ENCODE peak calls at places on chromosomes 1 and 21, in four cellular contexts. C, R, Y and F are unnamed samples.
A peak's percentile ranks its signal among the peaks of the same experiment; 100 is the strongest.

GRCh38 chr1:109996476-109996875 is 11.9 kb downstream of the AHCYL1 start:
- DNase-seq in R (no peak), C (no peak), Y (no peak), F (no peak)

GRCh38 chr1:205700865-205701401 is 20.6 kb upstream of the SLC45A3 start:
- DNase-seq in Y (no peak), C (peak; percentile 58), R (peak; percentile 38), F (no peak)

GRCh38 chr1:110627763-110628162 is 21.6 kb upstream of the KCNA2 start:
- DNase-seq in C (no peak), Y (no peak), R (no peak), F (no peak)

GRCh38 chr1:43144228-43144627 is 27.9 kb downstream of the EBNA1BP2 start:
- DNase-seq in Y (no peak), R (peak; percentile 59), C (no peak), F (no peak)

GRCh38 chr1:97919568-97920261 is 1.1 kb downstream of the DPYD start:
- DNase-seq in Y (no peak), R (peak; percentile 45), C (no peak), F (no peak)

GRCh38 chr1:192588546-192588945 is 13.0 kb downstream of the RGS1 start:
- DNase-seq in R (peak; percentile 32), Y (no peak), C (no peak), F (no peak)

GRCh38 chr1:6807782-6808181 is 22.5 kb downstream of the CAMTA1 start:
- DNase-seq in C (no peak), R (no peak), Y (no peak), F (no peak)

GRCh38 chr1:156146006-156146748 is 7.2 kb upstream of the SEMA4A start:
- DNase-seq in C (peak; percentile 74), Y (peak; percentile 40), R (peak; percentile 96), F (peak; percentile 68)

GRCh38 chr1:208201241-208201640 is 42.9 kb downstream of the PLXNA2 start:
- DNase-seq in Y (no peak), C (no peak), R (peak; percentile 96), F (no peak)

GRCh38 chr1:193498088-193498605 is 311.7 kb upstream of the B3GALT2 start:
- DNase-seq in C (no peak), R (no peak), Y (no peak), F (no peak)

GRCh38 chr1:156102634-156103511 is 11.6 kb upstream of the LMNA start:
- DNase-seq in R (peak; percentile 73), C (no peak), Y (no peak), F (no peak)

GRCh38 chr1:178752891-178753290 is 27.8 kb downstream of the RALGPS2 start:
- DNase-seq in Y (no peak), R (no peak), C (no peak), F (no peak)

GRCh38 chr1:228083871-228084278 is 1.4 kb downstream of the ARF1 start:
- DNase-seq in Y (no peak), C (peak; percentile 49), R (peak; percentile 8), F (no peak)

GRCh38 chr21:33562389-33562788 is 19.6 kb downstream of the SON start:
- DNase-seq in R (no peak), C (no peak), Y (no peak), F (no peak)

GRCh38 chr1:208258277-208258676 is 14.1 kb upstream of the PLXNA2 start:
- DNase-seq in C (no peak), R (no peak), Y (no peak), F (no peak)

GRCh38 chr1:54973205-54973921 is 7.1 kb upstream of the TMEM61 start:
- DNase-seq in C (no peak), Y (no peak), R (peak; percentile 28), F (no peak)

GRCh38 chr1:201503397-201504176 is 3.3 kb downstream of the CSRP1 start:
- DNase-seq in C (peak; percentile 79), R (peak; percentile 98), Y (no peak), F (no peak)

GRCh38 chr1:78145105-78145580 is 99.4 kb downstream of the GIPC2 start:
- DNase-seq in C (peak; percentile 41), Y (peak; percentile 32), R (peak; percentile 85), F (peak; percentile 62)

GRCh38 chr1:243364866-243365265 is 109.0 kb downstream of the SDCCAG8 start:
- DNase-seq in C (no peak), R (no peak), Y (no peak), F (no peak)

GRCh38 chr1:22488319-22488718 is 36.7 kb downstream of the ZBTB40 start:
- DNase-seq in C (no peak), Y (no peak), R (no peak), F (no peak)

GRCh38 chr1:2786329-2787162 is 14.9 kb downstream of the TTC34 start:
- DNase-seq in C (no peak), R (no peak), Y (peak; percentile 56), F (peak; percentile 83)

GRCh38 chr1:23020731-23021130 is 1.5 kb downstream of the KDM1A start:
- DNase-seq in R (peak; percentile 19), Y (no peak), C (no peak), F (no peak)

GRCh38 chr1:5752715-5753330 is 239.4 kb downstream of the NPHP4 start:
- DNase-seq in Y (no peak), C (no peak), R (no peak), F (no peak)

GRCh38 chr1:154405762-154406571 is 824 bp downstream of the IL6R start:
- DNase-seq in C (peak; percentile 82), R (peak; percentile 38), Y (no peak), F (peak; percentile 85)
- TF ChIP-seq CTCF in C (peak; percentile 15), R (peak; percentile 23), Y (peak; percentile 27), F (no peak)

GRCh38 chr1:38140025-38140487 is 93.5 kb upstream of the POU3F1 start:
- DNase-seq in R (no peak), Y (no peak), C (no peak), F (no peak)

GRCh38 chr1:38141483-38141882 is 94.9 kb upstream of the POU3F1 start:
- DNase-seq in Y (no peak), C (no peak), R (no peak), F (no peak)

GRCh38 chr1:38135621-38136414 is 89.2 kb upstream of the POU3F1 start:
- DNase-seq in Y (no peak), C (no peak), R (no peak), F (no peak)

GRCh38 chr1:38137164-38137563 is 90.6 kb upstream of the POU3F1 start:
- DNase-seq in R (no peak), C (no peak), Y (no peak), F (no peak)

DNA sequence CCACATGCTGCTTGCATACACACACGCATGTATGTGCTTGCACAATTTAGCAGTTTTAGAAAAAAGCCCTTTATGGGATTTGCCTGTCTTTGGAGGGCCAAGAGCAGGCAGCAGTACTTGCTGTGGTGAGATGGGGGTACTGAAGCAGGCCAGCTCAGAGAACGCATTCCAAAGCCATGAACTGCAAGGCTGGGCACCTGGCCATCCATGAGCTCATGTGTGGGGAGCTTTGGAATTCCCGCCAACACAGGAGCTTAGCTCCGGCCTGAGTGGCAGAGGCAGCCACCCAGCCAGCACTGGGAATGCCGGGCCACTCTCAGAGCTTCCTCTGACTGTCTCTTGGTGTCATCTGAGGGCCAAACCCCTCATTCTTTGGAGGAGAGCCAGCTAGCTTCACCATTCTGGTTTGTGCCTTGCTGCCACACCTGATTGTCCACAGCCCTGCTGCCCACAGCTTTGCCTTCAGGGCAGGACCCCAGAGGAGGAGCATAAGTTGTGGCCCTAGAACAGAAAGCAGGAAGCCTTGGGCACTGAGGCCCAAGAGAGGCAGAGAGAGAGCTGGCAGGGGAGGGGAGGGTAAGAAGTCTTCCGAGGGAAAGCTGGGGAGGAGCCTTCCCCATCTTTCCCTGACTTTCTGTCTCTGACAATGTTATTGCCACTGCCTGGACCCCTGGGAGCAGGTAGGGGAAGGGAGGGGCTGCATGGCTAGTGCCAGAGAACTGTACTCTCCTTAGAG is 92.1 kb upstream of the POU3F1 start:
- DNase-seq in Y (no peak), C (peak; percentile 86), R (peak; percentile 97), F (no peak)
- TF ChIP-seq CTCF in Y (no peak), C (no peak), R (peak; percentile 33), F (no peak)

GRCh38 chr1:248686815-248687214 is 15.8 kb downstream of the OR14I1 start:
- DNase-seq in R (no peak), Y (peak; percentile 19), C (no peak), F (peak; percentile 28)
- TF ChIP-seq CTCF in R (no peak), Y (peak; percentile 59), C (no peak), F (peak; percentile 66)

DNA sequence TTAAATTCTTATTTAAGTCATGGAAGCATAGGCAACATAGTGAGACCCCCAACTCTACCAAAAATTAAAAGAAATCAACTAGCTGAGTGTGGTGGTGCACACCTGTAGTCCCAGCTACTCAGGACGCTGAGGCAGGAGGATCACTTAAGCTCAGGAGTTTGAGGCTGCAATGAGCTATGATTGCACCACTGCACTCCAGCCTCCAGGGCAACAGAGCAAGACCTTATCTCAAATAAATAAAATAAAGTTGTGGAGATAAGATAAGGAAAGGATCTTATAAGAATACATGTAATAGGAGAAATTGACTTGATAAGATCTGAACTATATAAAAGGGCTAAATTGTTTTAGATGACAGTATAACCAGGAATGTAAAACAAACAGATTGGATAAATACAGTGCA is 2.3 kb upstream of the BATF3 start:
- DNase-seq in Y (no peak), R (no peak), C (no peak), F (no peak)
- TF ChIP-seq CTCF in Y (no peak), R (no peak), C (no peak), F (no peak)

DNA sequence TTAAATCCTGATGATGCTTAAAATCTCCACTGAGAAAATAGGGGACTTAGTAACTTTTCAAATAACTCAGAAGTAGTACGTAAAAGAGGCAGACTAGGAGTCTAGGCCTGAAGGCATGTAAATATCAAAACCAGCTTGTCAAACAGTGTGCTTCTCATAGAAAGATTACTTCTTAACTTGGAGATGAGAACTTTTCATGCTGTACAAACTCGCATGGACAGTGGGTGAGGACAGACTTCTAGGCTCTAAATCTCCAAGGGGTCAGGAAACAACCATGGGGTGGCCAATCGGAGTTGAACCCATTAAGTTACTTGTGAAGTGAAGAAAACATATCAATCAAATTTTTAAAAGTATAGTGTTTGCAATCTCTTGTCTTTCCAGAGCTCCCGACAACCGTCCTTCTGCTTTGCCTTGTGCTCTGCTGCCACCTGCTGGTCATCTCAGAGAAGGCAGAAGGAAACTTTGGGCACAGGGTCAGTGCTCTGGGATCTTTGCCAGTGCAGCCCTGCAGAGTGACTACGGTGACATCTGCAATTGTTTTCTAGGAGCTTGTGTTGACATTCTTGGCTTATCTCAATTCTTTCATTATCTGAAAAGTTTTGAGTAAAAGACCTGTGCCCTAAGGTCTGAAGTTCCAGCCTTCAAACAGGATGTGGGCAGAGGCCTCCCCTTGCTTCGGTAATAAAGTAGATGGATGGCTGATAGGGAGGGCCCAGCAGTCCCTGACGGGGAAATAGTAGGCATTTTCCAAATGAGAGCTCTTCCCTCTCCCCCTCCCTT is 105.1 kb upstream of the PDE4B start:
- DNase-seq in C (peak; percentile 88), R (peak; percentile 59), Y (peak; percentile 77), F (peak; percentile 81)
- TF ChIP-seq CTCF in C (peak; percentile 75), R (peak; percentile 84), Y (peak; percentile 97), F (peak; percentile 96)

DNA sequence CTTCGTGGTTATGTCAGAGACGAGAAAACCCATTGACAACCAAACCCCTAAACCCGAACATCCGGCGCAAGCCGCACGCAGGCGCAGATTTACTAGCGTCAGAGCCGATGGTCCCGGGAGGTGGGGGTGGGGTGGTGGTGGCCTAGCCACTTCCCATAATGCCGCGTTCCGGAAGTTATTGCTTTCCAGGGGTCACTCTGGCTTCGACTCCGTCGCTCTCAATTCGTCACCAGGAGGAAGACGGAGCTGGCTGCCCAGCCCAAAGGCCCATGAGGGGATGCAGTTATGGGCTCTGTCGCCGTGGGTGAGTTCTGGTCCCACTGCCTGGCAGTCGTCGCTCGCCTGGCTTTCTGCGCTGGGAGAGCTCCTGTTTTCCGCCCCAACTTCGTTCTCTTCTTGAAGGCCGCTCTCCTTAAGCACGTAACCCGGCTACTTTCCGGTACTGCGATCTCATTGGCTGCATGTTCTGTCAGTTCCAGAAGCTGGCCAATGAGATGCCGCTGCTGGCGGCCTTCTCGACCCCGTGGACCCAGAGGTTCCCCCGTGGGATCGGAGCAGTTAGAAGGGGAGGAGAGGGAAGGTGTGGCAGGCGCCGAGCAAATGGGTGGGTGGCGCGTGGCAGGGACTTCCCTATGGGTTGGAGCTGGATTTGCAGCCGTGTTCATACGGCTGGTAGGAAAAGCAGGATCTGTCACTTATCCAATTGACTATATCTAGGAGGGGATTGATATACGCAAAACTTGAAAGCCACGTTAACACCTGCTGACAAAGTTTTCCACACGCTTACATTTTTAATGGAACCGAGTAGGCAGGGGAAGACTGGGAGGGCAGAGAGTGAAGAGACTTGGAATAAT is at the start of gene USP16:
- DNase-seq in Y (peak; percentile 97), R (peak; percentile 100), C (peak; percentile 96), F (peak; percentile 95)
- TF ChIP-seq CTCF in Y (no peak), R (peak; percentile 9), C (no peak), F (no peak)